ENCODE peak calls at places on chromosomes 6 and 20, in six cellular contexts. R, W, U, O, P and N are unnamed samples. For H3K9me3, the result is how much of the 10 kb centered on the place peaks cover.

GRCh38 chr20:49682278-49682677 is 31.4 kb downstream of the B4GALT5 start:
- DNase-seq in R (no peak), W (no peak), P (no peak), U (no peak), O (no peak), N (no peak)

GRCh38 chr6:154996841-154997311 is 1.8 kb downstream of the TIAM2 start:
- DNase-seq in U (peak), O (no peak), W (no peak), P (no peak), R (no peak), N (no peak)

GRCh38 chr6:46042355-46042999 is 26.8 kb upstream of the CLIC5 start:
- DNase-seq in U (peak), W (peak), R (peak), P (no peak), O (no peak), N (no peak)

GRCh38 chr6:144216668-144217218 is 66.4 kb downstream of the STX11 start:
- DNase-seq in W (no peak), P (peak), O (no peak), U (no peak), R (no peak), N (no peak)

GRCh38 chr6:16503919-16504554 is 257.2 kb downstream of the ATXN1 start:
- DNase-seq in W (no peak), P (no peak), O (no peak), R (no peak), U (no peak), N (no peak)

GRCh38 chr6:134145786-134146185 is 93.4 kb upstream of the SLC2A12 start:
- DNase-seq in O (no peak), R (peak), P (no peak), W (peak), U (peak), N (no peak)

GRCh38 chr6:134034951-134035822 is 17.2 kb downstream of the SLC2A12 start:
- DNase-seq in W (peak), O (no peak), R (peak), U (no peak), P (no peak), N (no peak)

GRCh38 chr6:53593001-53593488 is 48.1 kb upstream of the GCLC start:
- DNase-seq in R (peak), P (no peak), U (no peak), O (no peak), W (peak), N (no peak)

GRCh38 chr6:35063701-35064507 is 77.2 kb downstream of the TCP11 start:
- DNase-seq in R (no peak), O (no peak), P (no peak), W (no peak), U (no peak), N (no peak)

GRCh38 chr6:104995989-104996617 is 39.2 kb downstream of the LIN28B start:
- DNase-seq in W (peak), R (peak), O (no peak), U (no peak), P (no peak), N (no peak)

GRCh38 chr20:8749101-8749500 is 319.8 kb upstream of the PLCB4 start:
- DNase-seq in P (no peak), U (no peak), W (no peak), O (no peak), R (peak), N (no peak)

GRCh38 chr6:94049001-94049400 is 629.6 kb upstream of the EPHA7 start:
- DNase-seq in W (no peak), P (no peak), R (no peak), O (no peak), U (no peak), N (no peak)

GRCh38 chr20:44356353-44356723 is 839 bp downstream of the HNF4A start:
- DNase-seq in O (no peak), U (no peak), R (no peak), W (no peak), P (no peak), N (no peak)

GRCh38 chr6:150880336-150880735 is 14.8 kb downstream of the MTHFD1L start:
- DNase-seq in O (no peak), W (no peak), P (no peak), R (no peak), U (no peak), N (no peak)

GRCh38 chr20:7333846-7334245 is 566.4 kb downstream of the BMP2 start:
- DNase-seq in O (no peak), P (no peak), R (peak), U (no peak), W (no peak), N (no peak)

GRCh38 chr6:158662607-158663464 is 13.0 kb downstream of the SYTL3 start:
- DNase-seq in R (no peak), W (peak), U (no peak), P (no peak), O (no peak), N (no peak)

GRCh38 chr6:45478235-45478634 is 100.5 kb upstream of the SUPT3H start:
- DNase-seq in P (no peak), R (peak), O (no peak), U (no peak), W (peak), N (no peak)

GRCh38 chr6:39453236-39453635 is 130.7 kb upstream of the KCNK16 start:
- DNase-seq in P (no peak), O (no peak), W (no peak), U (no peak), R (no peak), N (no peak)

GRCh38 chr6:10429638-10430427 is 15.0 kb upstream of the TFAP2A start:
- DNase-seq in W (peak), R (peak), U (peak), P (no peak), O (no peak), N (no peak)

GRCh38 chr6:151689499-151690201 is 117.8 kb upstream of the ESR1 start:
- DNase-seq in U (no peak), W (peak), R (peak), O (no peak), P (no peak), N (no peak)

GRCh38 chr20:10731190-10731955 is 57.6 kb upstream of the JAG1 start:
- DNase-seq in P (peak), R (peak), O (no peak), U (no peak), W (peak), N (no peak)

DNA sequence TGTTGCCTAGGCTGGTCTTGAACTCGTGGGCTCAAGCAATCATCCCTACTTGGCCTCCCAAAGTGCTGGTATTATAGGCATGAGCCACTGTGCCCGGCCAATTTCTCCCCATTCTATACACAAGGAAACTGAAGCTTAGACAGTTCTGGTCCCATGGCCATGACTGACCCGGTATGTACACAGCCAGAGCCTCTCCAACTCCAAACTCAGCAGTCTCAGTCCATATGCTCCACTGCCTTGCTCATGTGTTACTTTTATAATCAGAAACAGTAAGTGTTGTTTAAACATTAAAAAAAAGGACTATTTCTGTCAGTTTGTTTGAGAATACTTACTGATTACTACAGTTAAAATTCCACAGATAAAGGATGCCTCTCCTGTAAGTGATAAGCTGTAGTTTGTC is 50.6 kb downstream of the RNF24 start:
- DNase-seq in P (no peak), R (no peak), W (no peak), O (no peak), U (no peak), N (no peak)
- H3K9me3 ChIP-seq in P (under half), R (under half), W (under half), O (under half), U (under half), N (under half)

GRCh38 chr6:168400044-168400443 is 40.9 kb upstream of the SMOC2 start:
- DNase-seq in W (no peak), R (no peak), O (no peak), P (no peak), U (no peak), N (no peak)
- H3K9me3 ChIP-seq in W (under half), R (under half), O (under half), P (under half), U (under half), N (under half)

GRCh38 chr20:16106191-16106849 is 466.9 kb downstream of the KIF16B start:
- DNase-seq in O (no peak), R (no peak), U (no peak), W (peak), P (no peak), N (no peak)
- H3K9me3 ChIP-seq in O (under half), R (under half), U (under half), W (under half), P (under half), N (under half)

DNA sequence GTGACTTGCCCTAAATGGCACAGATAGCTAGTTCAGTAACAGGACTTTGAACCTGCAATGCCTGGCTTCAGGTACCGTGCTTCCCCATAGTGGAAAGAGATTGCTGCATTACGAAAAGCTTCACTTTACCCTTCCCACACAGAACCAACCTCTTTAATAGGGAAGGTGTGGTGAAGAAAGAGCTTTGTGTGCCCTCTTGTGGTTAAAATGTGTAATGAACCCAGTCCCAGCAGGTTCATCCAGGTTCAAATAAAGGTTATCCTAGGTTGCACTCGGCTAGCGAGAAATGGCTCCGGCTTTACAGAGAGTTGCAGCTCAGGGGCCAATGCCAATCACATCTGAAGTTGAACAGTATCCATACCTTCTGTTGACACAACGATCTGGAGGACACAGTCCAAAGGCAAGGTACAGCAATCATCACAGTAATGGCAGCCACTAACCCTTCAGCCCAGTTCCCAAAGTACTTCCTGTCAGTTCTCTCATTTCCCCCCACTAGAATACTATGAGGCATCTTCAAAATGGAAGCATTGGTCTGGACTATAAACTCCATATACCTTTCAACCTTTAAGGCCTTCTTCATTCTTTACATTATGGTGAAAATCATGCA is 3.0 kb downstream of the DEFB115 start:
- DNase-seq in P (no peak), O (no peak), R (peak), W (peak), U (no peak), N (no peak)
- H3K9me3 ChIP-seq in P (under half), O (under half), R (under half), W (under half), U (under half), N (under half)

DNA sequence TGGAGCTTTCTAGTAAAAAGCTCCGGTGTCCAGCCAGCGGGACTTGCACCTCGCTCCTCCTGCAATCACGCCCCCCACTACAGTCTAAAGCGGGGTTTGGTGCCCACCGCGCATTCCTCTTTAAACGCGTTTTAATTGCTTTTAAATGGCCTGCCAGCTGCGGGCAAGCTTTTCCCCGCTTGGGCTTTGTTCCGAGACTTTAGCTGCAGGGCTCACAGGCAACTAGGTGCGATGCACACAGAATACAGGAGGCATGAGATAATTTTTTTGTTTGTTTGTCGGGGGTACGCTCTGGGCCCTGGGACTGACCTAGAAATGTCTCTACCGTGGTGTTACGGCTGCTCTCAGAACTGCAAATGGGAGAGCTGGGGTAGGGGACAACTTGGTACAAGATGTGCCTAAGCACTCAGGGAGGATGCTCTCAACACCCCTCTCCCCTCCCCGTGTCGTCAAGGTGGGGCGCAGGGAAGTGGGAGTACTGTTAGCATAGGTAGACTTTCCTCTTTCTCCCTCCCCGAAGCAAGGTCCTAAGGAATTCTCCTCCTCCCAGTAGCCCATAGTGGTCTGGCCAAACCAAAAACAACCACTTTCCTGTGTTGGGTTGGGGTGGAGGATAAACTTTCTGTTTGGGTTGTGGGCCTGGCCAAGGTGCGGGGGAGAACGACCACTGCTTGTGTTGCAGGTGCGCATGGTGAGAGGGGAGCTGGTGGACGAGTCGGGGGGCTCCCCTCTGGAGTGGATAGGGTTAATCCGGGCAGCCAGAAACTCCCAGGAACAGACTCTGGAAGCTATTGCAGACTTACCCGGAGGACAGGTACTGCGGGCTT is 1.6 kb downstream of the PRDM13 start:
- DNase-seq in R (no peak), W (no peak), O (no peak), U (peak), P (no peak), N (no peak)
- H3K9me3 ChIP-seq in R (under half), W (under half), O (under half), U (under half), P (under half), N (under half)

GRCh38 chr6:21874372-21874771 is 280.8 kb downstream of the SOX4 start:
- DNase-seq in U (no peak), R (no peak), P (no peak), O (no peak), W (no peak), N (no peak)
- H3K9me3 ChIP-seq in U (under half), R (under half), P (under half), O (under half), W (under half), N (under half)

DNA sequence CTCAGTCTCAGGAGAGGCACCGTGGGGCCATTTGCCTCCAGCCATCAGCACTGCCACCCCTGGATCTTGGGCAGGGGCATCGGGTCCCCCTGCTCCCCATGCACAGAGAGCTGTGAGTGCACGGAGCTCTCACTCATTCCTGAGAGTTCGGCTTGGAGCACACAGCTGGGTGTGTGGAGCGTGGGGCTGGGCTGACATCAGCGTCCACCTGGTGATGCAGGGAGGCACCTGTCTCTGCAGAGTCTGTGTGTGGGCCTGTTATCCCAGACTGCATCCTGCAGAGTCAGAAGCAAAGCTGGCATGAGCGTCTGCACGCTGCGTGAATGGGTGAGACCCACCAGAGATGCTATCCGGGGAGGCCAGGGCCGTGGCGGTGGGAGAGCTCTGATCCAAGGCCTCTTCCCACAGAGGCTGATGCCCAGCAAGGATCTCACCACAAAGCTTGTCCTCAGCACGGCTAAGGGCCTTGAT is 248.8 kb upstream of the AFDN start:
- DNase-seq in O (no peak), R (no peak), U (no peak), W (no peak), P (no peak), N (no peak)
- H3K9me3 ChIP-seq in O (under half), R (under half), U (under half), W (under half), P (under half), N (under half)

DNA sequence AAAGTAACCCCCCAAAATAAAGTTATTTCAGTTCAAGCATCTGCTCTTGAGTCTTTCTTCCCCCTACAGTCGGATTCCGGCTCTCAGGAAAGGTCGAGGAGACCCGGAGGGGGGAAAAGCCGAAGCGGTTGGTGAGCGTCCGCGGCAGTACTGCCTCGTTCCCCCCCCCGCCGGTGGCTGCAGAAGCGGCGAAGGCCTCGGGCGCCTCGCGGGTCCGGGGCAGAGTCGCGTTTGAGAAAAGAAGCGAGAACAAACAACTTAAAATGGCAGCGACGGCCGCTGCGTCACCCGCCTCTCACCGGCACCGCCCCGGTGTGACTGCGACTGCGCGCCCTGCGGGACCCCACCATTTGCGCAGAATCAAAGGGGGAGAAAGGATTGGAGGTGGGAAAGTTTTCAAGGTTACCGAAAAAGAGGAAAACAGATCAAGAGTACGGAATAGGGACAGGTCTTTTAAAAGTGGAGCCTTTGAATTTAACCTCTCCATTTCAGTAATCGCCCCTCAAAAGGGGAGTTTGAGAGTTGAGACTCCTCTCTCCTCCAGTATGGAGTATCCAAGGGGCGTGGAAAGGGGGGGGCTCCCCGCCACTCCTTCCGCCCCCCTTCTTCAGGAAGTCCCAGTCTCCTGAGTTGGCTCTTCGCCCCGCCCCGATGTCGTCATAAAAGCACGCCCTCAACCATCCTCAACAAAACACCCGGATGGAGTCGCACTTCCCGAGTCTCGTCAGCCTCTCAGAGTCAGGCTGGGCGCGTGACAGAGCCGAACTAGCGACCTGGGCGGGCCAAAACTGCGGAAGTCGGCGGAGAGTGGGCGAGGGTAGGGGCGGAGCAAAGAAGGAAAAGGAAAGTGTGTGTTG is 1.9 kb upstream of the C6orf62 start:
- DNase-seq in W (peak), U (peak), O (peak), P (peak), R (peak), N (peak)
- H3K9me3 ChIP-seq in W (under half), U (under half), O (under half), P (under half), R (under half), N (under half)

DNA sequence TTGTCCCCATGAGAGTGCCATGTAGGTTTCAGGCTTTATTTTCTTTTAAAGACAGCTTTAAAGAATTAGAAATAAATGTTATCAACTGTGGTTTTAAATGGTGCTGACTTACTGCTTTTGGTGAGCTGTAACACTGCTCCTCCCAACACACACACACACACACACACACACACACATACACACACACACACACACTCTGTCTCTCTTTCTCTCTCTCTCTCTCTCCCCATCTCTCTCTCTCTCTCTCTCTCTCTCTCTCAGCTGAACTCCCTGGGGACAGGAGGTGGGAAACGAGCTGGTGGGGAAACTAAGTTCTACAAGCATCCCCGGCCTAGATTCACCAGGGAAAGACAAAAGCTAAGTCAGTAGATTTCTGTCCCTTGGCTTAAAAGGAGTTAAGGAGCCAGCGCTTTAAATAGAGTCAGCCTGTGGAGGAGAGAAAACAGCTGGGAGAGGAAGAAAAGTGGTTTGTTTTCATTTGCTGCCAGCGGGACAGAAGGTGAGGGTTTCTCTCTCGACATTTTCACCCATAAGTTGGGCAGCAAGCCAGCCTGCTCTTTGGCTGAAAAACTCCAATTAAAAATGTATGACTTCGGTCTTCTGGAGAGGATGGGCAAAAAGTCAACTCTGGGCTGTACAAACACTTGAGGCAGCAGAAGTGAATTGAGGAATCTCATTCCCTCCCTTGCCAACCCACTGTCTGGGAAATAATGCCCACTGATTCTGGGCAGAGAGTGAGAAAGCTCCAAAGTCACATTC is 27.4 kb downstream of the CBLN4 start:
- DNase-seq in P (peak), U (no peak), O (no peak), W (no peak), R (no peak), N (no peak)
- H3K9me3 ChIP-seq in P (under half), U (under half), O (under half), W (under half), R (under half), N (under half)